ENCODE peak calls at places on chromosomes 2 and 18, in ten cellular contexts. F is fibroblast of lung, Z is A549, G is ascending aorta, L is testis, X is foreskin fibroblast, T is BJ, V is astrocyte, M is fibroblast of mammary gland, D is stomach. R is an unnamed sample.
A peak's percentile ranks its signal among the peaks of the same experiment; 100 is the strongest.

GRCh38 chr2:238700122-238700457 is 147.8 kb upstream of the TWIST2 start:
- DNase-seq in Z (no peak), T (no peak), D (no peak), F (peak; percentile 48), V (peak; percentile 34), G (peak; percentile 77), M (peak; percentile 79), L (no peak), X (peak; percentile 86), R (peak; percentile 6)

GRCh38 chr2:101331202-101331601 is 22.7 kb upstream of the RNF149 start:
- DNase-seq in M (no peak), L (no peak), D (no peak), Z (no peak), T (no peak), V (no peak), F (no peak), G (no peak), X (no peak), R (no peak)

GRCh38 chr18:25164837-25165791 is 186.9 kb downstream of the ZNF521 start:
- DNase-seq in X (peak; percentile 59), M (peak; percentile 28), L (peak; percentile 18), Z (no peak), T (peak; percentile 38), D (no peak), F (peak; percentile 78), V (peak; percentile 72), G (no peak), R (peak; percentile 32)

GRCh38 chr2:48560546-48561209 is 30.7 kb downstream of the STON1 start:
- DNase-seq in L (no peak), F (no peak), V (no peak), T (no peak), Z (no peak), X (no peak), G (peak; percentile 1), M (no peak), D (no peak), R (no peak)

GRCh38 chr2:196171946-196172345 is 568 bp upstream of the STK17B start:
- DNase-seq in L (no peak), F (no peak), X (no peak), V (peak; percentile 6), G (no peak), M (no peak), Z (no peak), D (no peak), T (no peak), R (no peak)

GRCh38 chr18:28690100-28690499 is 513.2 kb upstream of the CDH2 start:
- DNase-seq in D (no peak), X (no peak), V (no peak), M (no peak), F (no peak), G (no peak), L (no peak), Z (no peak), T (no peak), R (no peak)

GRCh38 chr2:98664323-98664722 is 55.9 kb downstream of the UNC50 start:
- DNase-seq in G (no peak), F (no peak), M (peak; percentile 23), V (no peak), L (no peak), D (no peak), T (no peak), X (no peak), Z (no peak), R (no peak)

GRCh38 chr2:9106338-9107167 is 100.1 kb upstream of the ASAP2 start:
- DNase-seq in T (no peak), Z (no peak), G (no peak), V (peak; percentile 60), M (no peak), X (peak; percentile 25), L (no peak), D (no peak), F (peak; percentile 69), R (no peak)

GRCh38 chr2:241814571-241815476 is 5.8 kb downstream of the NEU4 start:
- DNase-seq in T (no peak), L (no peak), F (no peak), G (peak; percentile 53), X (no peak), D (no peak), M (no peak), Z (no peak), V (no peak), R (no peak)

GRCh38 chr2:220569380-220569779 is 942.0 kb downstream of the SLC4A3 start:
- DNase-seq in M (no peak), F (no peak), V (no peak), G (no peak), Z (no peak), D (no peak), X (no peak), T (no peak), L (no peak), R (no peak)

GRCh38 chr18:48138660-48139426 is 208.4 kb upstream of the SMAD2 start:
- DNase-seq in V (no peak), Z (no peak), D (peak; percentile 59), L (no peak), G (no peak), F (no peak), M (no peak), T (no peak), X (no peak), R (no peak)

GRCh38 chr18:48137354-48138208 is 207.1 kb upstream of the SMAD2 start:
- DNase-seq in L (no peak), T (no peak), Z (no peak), G (no peak), D (peak; percentile 69), M (no peak), V (no peak), F (no peak), X (no peak), R (no peak)

GRCh38 chr18:48136544-48137353 is 206.3 kb upstream of the SMAD2 start:
- DNase-seq in Z (peak; percentile 14), T (no peak), X (peak; percentile 11), G (no peak), M (no peak), V (no peak), F (no peak), L (no peak), D (peak; percentile 63), R (no peak)

GRCh38 chr18:48139427-48140347 is 209.2 kb upstream of the SMAD2 start:
- DNase-seq in G (no peak), T (no peak), L (peak; percentile 86), M (no peak), V (no peak), D (peak; percentile 92), F (no peak), Z (no peak), X (no peak), R (no peak)

DNA sequence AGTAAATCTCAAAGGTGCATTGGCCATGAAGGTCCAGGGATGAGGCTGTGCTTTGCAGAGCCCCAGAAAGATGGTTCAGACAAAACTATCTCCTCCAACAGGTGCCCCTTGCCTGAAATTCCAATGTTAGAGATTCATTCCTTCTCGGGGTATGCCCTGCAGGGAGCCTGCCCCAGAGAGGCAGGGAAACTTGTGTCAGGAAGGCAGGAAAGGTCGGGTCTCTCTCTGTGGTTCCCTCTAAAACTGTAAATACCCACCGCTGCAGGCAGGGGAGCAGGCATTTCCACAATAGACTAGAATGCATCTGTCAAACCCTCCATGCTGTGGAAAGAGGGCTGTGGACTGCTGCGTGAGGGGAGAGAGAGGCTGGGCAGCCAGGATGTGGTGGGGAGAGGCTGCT is 207.8 kb upstream of the SMAD2 start:
- DNase-seq in L (no peak), X (no peak), D (no peak), G (no peak), V (no peak), M (no peak), F (no peak), T (no peak), Z (no peak), R (no peak)
- TF ChIP-seq CTCF in L (no peak), X (no peak), D (no peak), G (no peak), V (no peak), M (no peak), F (no peak), T (no peak), Z (no peak), R (no peak)

GRCh38 chr18:76658627-76659026 is 163.6 kb upstream of the ZNF516 start:
- DNase-seq in Z (peak; percentile 5), X (peak; percentile 9), T (no peak), L (no peak), M (no peak), D (no peak), V (no peak), G (no peak), F (peak; percentile 9), R (no peak)

GRCh38 chr18:76660571-76661192 is 161.7 kb upstream of the ZNF236 start:
- DNase-seq in F (no peak), M (no peak), X (no peak), D (no peak), L (no peak), G (no peak), V (no peak), Z (no peak), T (no peak), R (no peak)

GRCh38 chr18:76657911-76658475 is 163.0 kb upstream of the ZNF516 start:
- DNase-seq in F (no peak), T (no peak), G (no peak), V (no peak), X (peak; percentile 10), M (no peak), D (no peak), L (no peak), Z (no peak), R (no peak)

GRCh38 chr18:76667603-76668002 is 154.8 kb upstream of the ZNF236 start:
- DNase-seq in V (no peak), G (no peak), F (no peak), X (no peak), D (no peak), L (no peak), Z (no peak), M (no peak), T (no peak), R (no peak)

GRCh38 chr18:76662621-76663020 is 159.7 kb upstream of the ZNF236 start:
- DNase-seq in Z (no peak), L (peak; percentile 57), G (no peak), D (no peak), X (no peak), T (no peak), V (no peak), M (no peak), F (no peak), R (no peak)
- TF ChIP-seq CTCF in Z (no peak), L (no peak), G (no peak), D (no peak), X (no peak), T (no peak), V (no peak), M (no peak), F (no peak), R (no peak)

DNA sequence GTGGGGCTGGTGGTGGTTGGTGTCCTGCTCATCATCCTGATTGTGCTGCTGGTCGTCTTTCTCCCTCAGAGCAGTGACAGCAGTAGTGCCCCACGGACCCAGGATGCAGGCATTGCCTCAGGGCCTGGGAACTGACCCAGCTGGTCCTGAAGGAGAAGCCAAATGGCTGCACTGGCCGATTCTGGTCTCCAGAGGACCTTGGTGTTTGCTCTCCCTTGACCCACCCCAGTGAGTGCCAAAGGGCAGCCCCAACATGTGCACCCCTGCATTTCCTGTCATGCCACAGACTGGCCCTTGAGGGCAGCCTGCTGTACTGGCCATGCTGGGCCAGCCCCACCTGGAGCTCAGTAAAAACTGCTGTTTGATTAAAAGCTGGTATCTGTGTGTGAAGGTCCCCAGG is 2.5 kb upstream of the RNF181 start:
- DNase-seq in M (no peak), Z (no peak), V (no peak), D (no peak), L (no peak), T (no peak), G (no peak), X (no peak), F (no peak), R (no peak)
- TF ChIP-seq CTCF in M (no peak), Z (no peak), V (no peak), D (no peak), L (no peak), T (no peak), G (no peak), X (no peak), F (no peak), R (no peak)

GRCh38 chr2:70094171-70094977 is 7.1 kb downstream of the PCBP1 start:
- DNase-seq in Z (no peak), X (no peak), M (no peak), L (no peak), V (no peak), T (no peak), G (no peak), D (no peak), F (peak; percentile 28), R (no peak)
- TF ChIP-seq CTCF in Z (no peak), X (no peak), M (no peak), L (no peak), V (no peak), T (no peak), G (no peak), D (no peak), F (no peak), R (no peak)